ENCODE peak calls at places on chromosome 2, in six cellular contexts. A is endothelial cell, X is GM06990, M is cardiac muscle cell, E is HL-60, D is GM13976. I is an unnamed sample.

GRCh38 chr2:196696423-196697073 is 57.0 kb downstream of the CCDC150 start:
- DNase-seq in D (no peak), M (no peak), A (no peak), E (peak), X (no peak), I (no peak)

GRCh38 chr2:180520816-180521595 is 459.4 kb upstream of the UBE2E3 start:
- DNase-seq in X (no peak), E (no peak), A (no peak), D (no peak), M (no peak), I (no peak)

GRCh38 chr2:209960676-209961630 is 41.5 kb upstream of the RPE start:
- DNase-seq in X (no peak), M (peak), E (no peak), D (peak), A (peak), I (no peak)

GRCh38 chr2:67255933-67256615 is 141.1 kb upstream of the ETAA1 start:
- DNase-seq in A (no peak), M (no peak), D (no peak), E (no peak), X (no peak), I (no peak)

GRCh38 chr2:158984554-158985207 is 16.2 kb downstream of the TANC1 start:
- DNase-seq in M (peak), A (no peak), D (no peak), X (no peak), E (no peak), I (no peak)

GRCh38 chr2:8567469-8568108 is 114.3 kb upstream of the ID2 start:
- DNase-seq in X (no peak), M (no peak), E (no peak), D (no peak), A (no peak), I (peak)

GRCh38 chr2:65465857-65466256 is 33.5 kb upstream of the SPRED2 start:
- DNase-seq in M (no peak), A (no peak), X (no peak), E (no peak), D (no peak), I (no peak)

GRCh38 chr2:124877065-124877671 is 852.1 kb downstream of the CNTNAP5 start:
- DNase-seq in A (no peak), X (no peak), E (no peak), M (no peak), D (no peak), I (no peak)

GRCh38 chr2:207283356-207283755 is 117.6 kb upstream of the KLF7 start:
- DNase-seq in D (no peak), E (no peak), X (no peak), M (no peak), A (no peak), I (no peak)

GRCh38 chr2:25194576-25195122 is 26.3 kb upstream of the POMC start:
- DNase-seq in D (no peak), A (no peak), X (no peak), M (no peak), E (no peak), I (no peak)

GRCh38 chr2:41432459-41432858 is 615.4 kb upstream of the PKDCC start:
- DNase-seq in X (no peak), D (no peak), M (no peak), E (no peak), A (no peak), I (no peak)

GRCh38 chr2:86042256-86043168 is 63.2 kb downstream of the POLR1A start:
- DNase-seq in D (no peak), E (no peak), A (no peak), X (no peak), M (no peak), I (peak)

GRCh38 chr2:11099122-11100065 is 55.9 kb upstream of the SLC66A3 start:
- DNase-seq in X (no peak), A (no peak), M (no peak), E (no peak), D (no peak), I (no peak)

GRCh38 chr2:118774458-118775133 is 72.9 kb downstream of the EN1 start:
- DNase-seq in M (peak), E (no peak), D (peak), A (peak), X (peak), I (peak)

GRCh38 chr2:156437272-156437671 is 1.1 kb downstream of the GPD2 start:
- DNase-seq in M (no peak), E (peak), D (no peak), A (no peak), X (peak), I (no peak)

GRCh38 chr2:590214-591175 is 86.7 kb downstream of the TMEM18 start:
- DNase-seq in D (no peak), M (no peak), E (no peak), A (no peak), X (no peak), I (no peak)

GRCh38 chr2:69554981-69555380 is 88.6 kb downstream of the AAK1 start:
- DNase-seq in A (peak), D (no peak), X (no peak), E (no peak), M (no peak), I (no peak)

GRCh38 chr2:10414000-10414451 is 34.1 kb downstream of the ODC1 start:
- DNase-seq in M (no peak), D (peak), X (peak), E (no peak), A (no peak), I (no peak)

GRCh38 chr2:190698895-190699294 is 50.0 kb downstream of the NAB1 start:
- DNase-seq in M (peak), A (peak), X (no peak), D (no peak), E (no peak), I (no peak)

GRCh38 chr2:16617282-16618266 is 48.1 kb downstream of the CYRIA start:
- DNase-seq in M (peak), X (no peak), D (no peak), E (no peak), A (peak), I (no peak)

GRCh38 chr2:195364015-195364965 is 292.7 kb upstream of the SLC39A10 start:
- DNase-seq in A (no peak), M (no peak), D (no peak), X (no peak), E (no peak), I (no peak)

GRCh38 chr2:168705534-168706470 is 96.6 kb upstream of the NOSTRIN start:
- DNase-seq in A (no peak), X (no peak), E (no peak), D (no peak), M (peak), I (no peak)

GRCh38 chr2:66607152-66607551 is 172.2 kb downstream of the MEIS1 start:
- DNase-seq in D (no peak), X (no peak), E (no peak), A (no peak), M (no peak), I (no peak)

GRCh38 chr2:235032466-235032865 is 80.6 kb downstream of the SH3BP4 start:
- DNase-seq in E (no peak), M (no peak), A (no peak), X (no peak), D (no peak), I (no peak)

GRCh38 chr2:155442755-155443372 is 744.4 kb downstream of the KCNJ3 start:
- DNase-seq in E (no peak), M (no peak), X (no peak), D (no peak), A (no peak), I (no peak)

GRCh38 chr2:106137944-106138903 is 55.9 kb downstream of the UXS1 start:
- DNase-seq in X (no peak), E (no peak), M (no peak), D (no peak), A (no peak), I (no peak)

GRCh38 chr2:59301466-59302402 is 1060.6 kb upstream of the FANCL start:
- DNase-seq in M (peak), D (peak), A (peak), X (no peak), E (peak), I (peak)

GRCh38 chr2:160491922-160492371 is 1.7 kb downstream of the RBMS1 start:
- DNase-seq in E (no peak), M (no peak), D (no peak), A (peak), X (no peak), I (no peak)

GRCh38 chr2:44560961-44561360 is 199.2 kb downstream of the CAMKMT start:
- DNase-seq in E (no peak), D (no peak), M (no peak), X (no peak), A (no peak), I (no peak)

GRCh38 chr2:171832489-171832888 is 61.6 kb downstream of the SLC25A12 start:
- DNase-seq in D (no peak), M (no peak), A (no peak), X (no peak), E (no peak), I (no peak)
- TF ChIP-seq CTCF in D (no peak), M (no peak), A (no peak), X (no peak), E (no peak), I (no peak)

GRCh38 chr2:185466915-185467314 is 271.7 kb upstream of the FSIP2 start:
- DNase-seq in D (no peak), E (no peak), X (no peak), A (no peak), M (no peak), I (no peak)
- TF ChIP-seq CTCF in D (no peak), E (no peak), X (no peak), A (no peak), M (no peak), I (no peak)

GRCh38 chr2:215489288-215489848 is 53.5 kb upstream of the FN1 start:
- DNase-seq in M (no peak), A (no peak), D (no peak), X (no peak), E (no peak), I (no peak)
- TF ChIP-seq CTCF in M (no peak), A (no peak), D (no peak), X (no peak), E (no peak), I (no peak)

GRCh38 chr2:6107290-6107689 is 415.1 kb downstream of the SOX11 start:
- DNase-seq in M (no peak), A (no peak), E (no peak), X (no peak), D (no peak), I (no peak)

GRCh38 chr2:6109801-6110200 is 417.6 kb downstream of the SOX11 start:
- DNase-seq in A (no peak), D (no peak), M (peak), X (no peak), E (no peak), I (no peak)

GRCh38 chr2:6103372-6103771 is 411.2 kb downstream of the SOX11 start:
- DNase-seq in E (no peak), X (no peak), A (no peak), D (no peak), M (no peak), I (no peak)

GRCh38 chr2:6103949-6104348 is 411.8 kb downstream of the SOX11 start:
- DNase-seq in D (no peak), E (no peak), A (no peak), M (no peak), X (no peak), I (no peak)
- TF ChIP-seq CTCF in D (peak), E (no peak), A (no peak), M (no peak), X (peak), I (no peak)

GRCh38 chr2:129014432-129014831 is 695.8 kb upstream of the HS6ST1 start:
- DNase-seq in A (no peak), E (no peak), M (no peak), X (no peak), D (no peak), I (no peak)

GRCh38 chr2:129010262-129010661 is 691.6 kb upstream of the HS6ST1 start:
- DNase-seq in M (no peak), D (no peak), A (no peak), X (no peak), E (no peak), I (no peak)

GRCh38 chr2:129016972-129017371 is 698.3 kb upstream of the HS6ST1 start:
- DNase-seq in M (no peak), D (no peak), E (no peak), X (no peak), A (no peak), I (no peak)

GRCh38 chr2:129011466-129012061 is 692.9 kb upstream of the HS6ST1 start:
- DNase-seq in X (no peak), E (no peak), M (no peak), A (no peak), D (no peak), I (no peak)

DNA sequence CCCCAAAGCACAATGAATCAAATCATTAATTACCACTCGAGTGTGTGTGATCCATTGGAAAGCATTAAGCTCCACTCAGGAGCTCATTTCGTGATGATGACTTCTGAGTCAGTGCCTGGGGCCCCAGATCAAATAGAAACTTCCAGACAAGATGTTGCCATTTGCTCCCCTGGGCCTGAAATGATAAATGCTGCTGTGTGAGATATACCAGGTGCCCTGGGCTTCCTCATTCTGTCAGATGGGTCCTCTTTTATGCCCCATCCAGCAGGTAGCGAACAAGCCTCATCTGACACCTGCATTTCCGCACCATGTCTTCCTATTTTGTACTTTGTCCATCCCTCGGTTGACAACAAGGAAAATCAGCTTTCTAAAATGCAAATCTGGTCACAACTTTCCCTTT is 697.2 kb upstream of the HS6ST1 start:
- DNase-seq in M (no peak), D (no peak), X (no peak), A (no peak), E (no peak), I (no peak)
- TF ChIP-seq CTCF in M (no peak), D (no peak), X (no peak), A (no peak), E (no peak), I (no peak)

GRCh38 chr2:133526468-133526769 is 41.8 kb downstream of the NCKAP5 start:
- DNase-seq in D (no peak), X (no peak), A (no peak), M (no peak), E (no peak), I (no peak)

GRCh38 chr2:133525751-133526467 is 42.4 kb downstream of the NCKAP5 start:
- DNase-seq in A (no peak), E (no peak), D (no peak), X (no peak), M (no peak), I (no peak)

GRCh38 chr2:133532919-133533318 is 35.3 kb downstream of the NCKAP5 start:
- DNase-seq in E (no peak), M (no peak), A (no peak), X (no peak), D (no peak), I (no peak)

GRCh38 chr2:133531382-133531781 is 36.9 kb downstream of the NCKAP5 start:
- DNase-seq in D (no peak), E (no peak), M (no peak), A (no peak), X (no peak), I (no peak)

DNA sequence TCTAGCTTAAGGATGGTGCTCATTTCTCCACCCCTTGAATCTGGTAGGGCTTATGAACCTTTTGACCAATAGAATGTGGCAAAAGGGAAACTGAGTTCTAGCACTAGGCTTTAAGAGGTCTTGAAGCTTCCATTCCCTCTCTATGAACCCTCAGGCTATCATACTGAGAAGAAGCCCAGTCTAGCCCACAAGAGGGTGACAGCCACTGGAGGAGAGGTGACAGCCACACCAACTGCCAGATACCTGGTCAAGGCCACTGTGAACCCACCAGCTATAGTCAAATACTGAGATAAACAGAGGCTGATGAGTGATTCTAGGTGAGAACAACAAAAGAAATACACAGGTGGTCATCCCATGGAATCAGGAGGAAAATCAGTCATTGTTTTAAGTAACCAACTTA is 37.6 kb downstream of the NCKAP5 start:
- DNase-seq in M (no peak), E (no peak), D (no peak), X (no peak), A (no peak), I (no peak)
- TF ChIP-seq CTCF in M (no peak), E (no peak), D (no peak), X (no peak), A (no peak), I (no peak)

DNA sequence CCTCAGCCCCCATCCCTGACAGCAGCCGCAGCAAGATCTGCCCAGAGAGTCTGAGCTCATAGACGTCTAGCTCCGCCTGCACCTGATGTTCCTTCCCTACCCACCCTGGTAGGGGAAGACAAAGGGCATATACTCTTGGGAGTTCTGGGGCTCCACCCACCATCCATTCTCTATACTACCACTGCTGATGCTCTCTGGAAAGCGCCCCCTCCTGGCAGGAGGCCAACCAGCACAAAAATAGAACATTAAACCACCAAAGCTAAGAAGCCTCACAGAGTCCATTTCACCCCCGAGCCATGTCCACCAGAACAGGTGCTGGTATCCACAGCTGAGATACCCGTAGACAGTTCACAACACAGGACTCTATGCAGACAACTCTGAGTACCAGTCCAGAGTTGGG is 662.6 kb upstream of the FAM98A start:
- DNase-seq in E (no peak), D (no peak), X (no peak), A (no peak), M (no peak), I (no peak)
- TF ChIP-seq CTCF in E (no peak), D (no peak), X (no peak), A (peak), M (no peak), I (no peak)

GRCh38 chr2:161681043-161681442 is 56.8 kb downstream of the SLC4A10 start:
- DNase-seq in M (no peak), D (no peak), E (no peak), A (no peak), X (no peak), I (no peak)
- TF ChIP-seq CTCF in M (no peak), D (no peak), E (no peak), A (no peak), X (no peak), I (no peak)

GRCh38 chr2:82282111-82282882 is 1977.7 kb upstream of the LRRTM1 start:
- DNase-seq in D (no peak), M (peak), E (no peak), A (peak), X (no peak), I (no peak)
- TF ChIP-seq CTCF in D (no peak), M (no peak), E (no peak), A (no peak), X (no peak), I (no peak)

I was measured in mesothelial cell of epicardium.